ENCODE peak calls at places on chromosomes 11 and 22, in seven cellular contexts. One of them, this sample, is unnamed.

GRCh38 chr11:64313491-64314145 is 3.7 kb downstream of the TRMT112 start:
- DNase-seq in NCI-H774: no peak
- DNase-seq in NCI-H2171 treated with DMSO at 0.1 percent for 48 hours: no peak
- DNase-seq in Peyer's patch: no peak
- DNase-seq in A549: no peak
- DNase-seq in HS-5: no peak
- DNase-seq in stimulated activated CD4-positive, alpha-beta T cell treated with anti-CD3 and anti-CD28 coated beads, Interleukin-15, amount 100 ng/mL, for 1 hour: no peak
- DNase-seq in this sample: no peak

GRCh38 chr11:24709928-24710565 is 213.2 kb downstream of the LUZP2 start:
- DNase-seq in A549: no peak
- DNase-seq in NCI-H774: no peak
- DNase-seq in HS-5: no peak
- DNase-seq in stimulated activated CD4-positive, alpha-beta T cell treated with anti-CD3 and anti-CD28 coated beads, Interleukin-15, amount 100 ng/mL, for 1 hour: no peak
- DNase-seq in Peyer's patch: no peak
- DNase-seq in NCI-H2171 treated with DMSO at 0.1 percent for 48 hours: no peak
- DNase-seq in this sample: no peak

GRCh38 chr11:114501901-114502300 is 57.8 kb downstream of the NXPE1 start:
- DNase-seq in A549: no peak
- DNase-seq in HS-5: no peak
- DNase-seq in NCI-H774: no peak
- DNase-seq in stimulated activated CD4-positive, alpha-beta T cell treated with anti-CD3 and anti-CD28 coated beads, Interleukin-15, amount 100 ng/mL, for 1 hour: no peak
- DNase-seq in NCI-H2171 treated with DMSO at 0.1 percent for 48 hours: no peak
- DNase-seq in Peyer's patch: no peak
- DNase-seq in this sample: peak; percentile 41

GRCh38 chr22:47376901-47377520 is 614.6 kb downstream of the TBC1D22A start:
- DNase-seq in HS-5: no peak
- DNase-seq in NCI-H774: no peak
- DNase-seq in Peyer's patch: peak; percentile 19
- DNase-seq in A549: no peak
- DNase-seq in NCI-H2171 treated with DMSO at 0.1 percent for 48 hours: no peak
- DNase-seq in stimulated activated CD4-positive, alpha-beta T cell treated with anti-CD3 and anti-CD28 coated beads, Interleukin-15, amount 100 ng/mL, for 1 hour: no peak
- DNase-seq in this sample: no peak

GRCh38 chr11:102085864-102086551 is 24.2 kb upstream of the YAP1 start:
- DNase-seq in stimulated activated CD4-positive, alpha-beta T cell treated with anti-CD3 and anti-CD28 coated beads, Interleukin-15, amount 100 ng/mL, for 1 hour: no peak
- DNase-seq in A549: peak; percentile 84
- DNase-seq in NCI-H774: no peak
- DNase-seq in HS-5: no peak
- DNase-seq in NCI-H2171 treated with DMSO at 0.1 percent for 48 hours: no peak
- DNase-seq in Peyer's patch: no peak
- DNase-seq in this sample: peak; percentile 47

GRCh38 chr22:35434061-35434750 is 34.3 kb downstream of the MCM5 start:
- DNase-seq in stimulated activated CD4-positive, alpha-beta T cell treated with anti-CD3 and anti-CD28 coated beads, Interleukin-15, amount 100 ng/mL, for 1 hour: no peak
- DNase-seq in HS-5: no peak
- DNase-seq in NCI-H2171 treated with DMSO at 0.1 percent for 48 hours: no peak
- DNase-seq in NCI-H774: no peak
- DNase-seq in Peyer's patch: no peak
- DNase-seq in A549: no peak
- DNase-seq in this sample: no peak

GRCh38 chr11:113278925-113279324 is 35.5 kb upstream of the TTC12 start:
- DNase-seq in HS-5: no peak
- DNase-seq in Peyer's patch: no peak
- DNase-seq in NCI-H2171 treated with DMSO at 0.1 percent for 48 hours: no peak
- DNase-seq in stimulated activated CD4-positive, alpha-beta T cell treated with anti-CD3 and anti-CD28 coated beads, Interleukin-15, amount 100 ng/mL, for 1 hour: no peak
- DNase-seq in NCI-H774: no peak
- DNase-seq in A549: no peak
- DNase-seq in this sample: no peak

GRCh38 chr22:36215976-36216375 is 14.4 kb upstream of the APOL4 start:
- DNase-seq in NCI-H774: no peak
- DNase-seq in HS-5: no peak
- DNase-seq in A549: no peak
- DNase-seq in stimulated activated CD4-positive, alpha-beta T cell treated with anti-CD3 and anti-CD28 coated beads, Interleukin-15, amount 100 ng/mL, for 1 hour: no peak
- DNase-seq in NCI-H2171 treated with DMSO at 0.1 percent for 48 hours: peak; percentile 88
- DNase-seq in Peyer's patch: no peak
- DNase-seq in this sample: no peak

GRCh38 chr11:113806403-113806802 is 26.8 kb downstream of the CLDN25 start:
- DNase-seq in NCI-H774: no peak
- DNase-seq in HS-5: no peak
- DNase-seq in NCI-H2171 treated with DMSO at 0.1 percent for 48 hours: no peak
- DNase-seq in Peyer's patch: no peak
- DNase-seq in stimulated activated CD4-positive, alpha-beta T cell treated with anti-CD3 and anti-CD28 coated beads, Interleukin-15, amount 100 ng/mL, for 1 hour: no peak
- DNase-seq in A549: peak; percentile 35
- DNase-seq in this sample: peak; percentile 47

GRCh38 chr11:33434294-33434693 is 177.1 kb downstream of the HIPK3 start:
- DNase-seq in NCI-H774: no peak
- DNase-seq in A549: no peak
- DNase-seq in NCI-H2171 treated with DMSO at 0.1 percent for 48 hours: no peak
- DNase-seq in Peyer's patch: no peak
- DNase-seq in stimulated activated CD4-positive, alpha-beta T cell treated with anti-CD3 and anti-CD28 coated beads, Interleukin-15, amount 100 ng/mL, for 1 hour: no peak
- DNase-seq in HS-5: no peak
- DNase-seq in this sample: no peak

GRCh38 chr22:25817092-25817943 is 75.3 kb downstream of the MYO18B start:
- DNase-seq in NCI-H774: no peak
- DNase-seq in NCI-H2171 treated with DMSO at 0.1 percent for 48 hours: no peak
- DNase-seq in stimulated activated CD4-positive, alpha-beta T cell treated with anti-CD3 and anti-CD28 coated beads, Interleukin-15, amount 100 ng/mL, for 1 hour: no peak
- DNase-seq in A549: no peak
- DNase-seq in Peyer's patch: no peak
- DNase-seq in HS-5: no peak
- DNase-seq in this sample: no peak

GRCh38 chr11:86787651-86788050 is 12.7 kb upstream of the PRSS23 start:
- DNase-seq in NCI-H774: no peak
- DNase-seq in NCI-H2171 treated with DMSO at 0.1 percent for 48 hours: no peak
- DNase-seq in Peyer's patch: no peak
- DNase-seq in HS-5: no peak
- DNase-seq in A549: no peak
- DNase-seq in stimulated activated CD4-positive, alpha-beta T cell treated with anti-CD3 and anti-CD28 coated beads, Interleukin-15, amount 100 ng/mL, for 1 hour: no peak
- DNase-seq in this sample: peak; percentile 70

GRCh38 chr11:108693852-108694251 is 29.0 kb downstream of the DDX10 start:
- DNase-seq in Peyer's patch: no peak
- DNase-seq in HS-5: no peak
- DNase-seq in NCI-H774: no peak
- DNase-seq in NCI-H2171 treated with DMSO at 0.1 percent for 48 hours: no peak
- DNase-seq in A549: no peak
- DNase-seq in stimulated activated CD4-positive, alpha-beta T cell treated with anti-CD3 and anti-CD28 coated beads, Interleukin-15, amount 100 ng/mL, for 1 hour: no peak
- DNase-seq in this sample: peak; percentile 76

GRCh38 chr11:22441831-22442230 is 103.7 kb downstream of the SLC17A6 start:
- DNase-seq in Peyer's patch: no peak
- DNase-seq in A549: no peak
- DNase-seq in HS-5: no peak
- DNase-seq in NCI-H774: no peak
- DNase-seq in NCI-H2171 treated with DMSO at 0.1 percent for 48 hours: no peak
- DNase-seq in stimulated activated CD4-positive, alpha-beta T cell treated with anti-CD3 and anti-CD28 coated beads, Interleukin-15, amount 100 ng/mL, for 1 hour: no peak
- DNase-seq in this sample: no peak

GRCh38 chr11:79458712-79459111 is 17.9 kb upstream of the TENM4 start:
- DNase-seq in A549: no peak
- DNase-seq in stimulated activated CD4-positive, alpha-beta T cell treated with anti-CD3 and anti-CD28 coated beads, Interleukin-15, amount 100 ng/mL, for 1 hour: no peak
- DNase-seq in Peyer's patch: no peak
- DNase-seq in NCI-H2171 treated with DMSO at 0.1 percent for 48 hours: no peak
- DNase-seq in NCI-H774: no peak
- DNase-seq in HS-5: no peak
- DNase-seq in this sample: no peak

GRCh38 chr11:9719949-9720646 is 56.2 kb downstream of the SWAP70 start:
- DNase-seq in stimulated activated CD4-positive, alpha-beta T cell treated with anti-CD3 and anti-CD28 coated beads, Interleukin-15, amount 100 ng/mL, for 1 hour: no peak
- DNase-seq in NCI-H2171 treated with DMSO at 0.1 percent for 48 hours: no peak
- DNase-seq in A549: no peak
- DNase-seq in Peyer's patch: no peak
- DNase-seq in HS-5: no peak
- DNase-seq in NCI-H774: no peak
- DNase-seq in this sample: peak; percentile 41

GRCh38 chr22:45612451-45612901 is 59.2 kb upstream of the ATXN10 start:
- DNase-seq in Peyer's patch: peak; percentile 55
- DNase-seq in HS-5: peak; percentile 49
- DNase-seq in NCI-H2171 treated with DMSO at 0.1 percent for 48 hours: peak; percentile 94
- DNase-seq in A549: no peak
- DNase-seq in NCI-H774: no peak
- DNase-seq in stimulated activated CD4-positive, alpha-beta T cell treated with anti-CD3 and anti-CD28 coated beads, Interleukin-15, amount 100 ng/mL, for 1 hour: no peak
- DNase-seq in this sample: peak; percentile 97

GRCh38 chr11:74462009-74462408 is 5.3 kb downstream of the KCNE3 start:
- DNase-seq in Peyer's patch: peak; percentile 83
- DNase-seq in A549: no peak
- DNase-seq in stimulated activated CD4-positive, alpha-beta T cell treated with anti-CD3 and anti-CD28 coated beads, Interleukin-15, amount 100 ng/mL, for 1 hour: no peak
- DNase-seq in NCI-H774: no peak
- DNase-seq in NCI-H2171 treated with DMSO at 0.1 percent for 48 hours: no peak
- DNase-seq in HS-5: no peak
- DNase-seq in this sample: no peak

This sample was measured in epithelial cell of esophagus.